ENCODE peak calls at places on chromosomes 11 and 22, in six cellular contexts. One of them, this sample, is unnamed.

GRCh38 chr11:57277845-57278720 is 41.0 kb upstream of the APLNR start:
- DNase-seq in vagina: no peak
- DNase-seq in right lobe of liver: peak
- DNase-seq in uterus: peak
- DNase-seq in tibial nerve: peak
- DNase-seq in lower leg skin: peak
- DNase-seq in this sample: peak

GRCh38 chr11:105719073-105719846 is 109.4 kb downstream of the GRIA4 start:
- DNase-seq in lower leg skin: no peak
- DNase-seq in tibial nerve: no peak
- DNase-seq in right lobe of liver: no peak
- DNase-seq in uterus: no peak
- DNase-seq in vagina: no peak
- DNase-seq in this sample: no peak

GRCh38 chr11:122240621-122241020 is 124.6 kb upstream of the BLID start:
- DNase-seq in right lobe of liver: no peak
- DNase-seq in tibial nerve: no peak
- DNase-seq in lower leg skin: no peak
- DNase-seq in vagina: no peak
- DNase-seq in uterus: no peak
- DNase-seq in this sample: no peak

GRCh38 chr11:32895471-32895870 is 2.9 kb downstream of the QSER1 start:
- DNase-seq in tibial nerve: no peak
- DNase-seq in lower leg skin: no peak
- DNase-seq in vagina: no peak
- DNase-seq in uterus: no peak
- DNase-seq in right lobe of liver: no peak
- DNase-seq in this sample: no peak

GRCh38 chr11:131425285-131425684 is 54.9 kb downstream of the NTM start:
- DNase-seq in uterus: no peak
- DNase-seq in lower leg skin: no peak
- DNase-seq in tibial nerve: no peak
- DNase-seq in vagina: no peak
- DNase-seq in right lobe of liver: no peak
- DNase-seq in this sample: no peak

GRCh38 chr11:32333335-32333991 is 101.9 kb downstream of the WT1 start:
- DNase-seq in lower leg skin: peak
- DNase-seq in tibial nerve: peak
- DNase-seq in uterus: peak
- DNase-seq in right lobe of liver: peak
- DNase-seq in vagina: no peak
- DNase-seq in this sample: peak

GRCh38 chr22:18987765-18988164 is 51.7 kb upstream of the PRODH start:
- DNase-seq in lower leg skin: no peak
- DNase-seq in right lobe of liver: no peak
- DNase-seq in tibial nerve: no peak
- DNase-seq in vagina: no peak
- DNase-seq in uterus: no peak
- DNase-seq in this sample: no peak

GRCh38 chr11:121041072-121041471 is 17.2 kb downstream of the TBCEL start:
- DNase-seq in vagina: no peak
- DNase-seq in uterus: no peak
- DNase-seq in right lobe of liver: no peak
- DNase-seq in lower leg skin: no peak
- DNase-seq in tibial nerve: no peak
- DNase-seq in this sample: no peak

GRCh38 chr22:41841085-41841712 is 8.3 kb downstream of the SREBF2 start:
- DNase-seq in lower leg skin: no peak
- DNase-seq in vagina: no peak
- DNase-seq in right lobe of liver: no peak
- DNase-seq in tibial nerve: peak
- DNase-seq in uterus: no peak
- DNase-seq in this sample: no peak

GRCh38 chr11:116439480-116439759 is 333.4 kb downstream of the BUD13 start:
- DNase-seq in tibial nerve: no peak
- DNase-seq in vagina: no peak
- DNase-seq in right lobe of liver: no peak
- DNase-seq in lower leg skin: no peak
- DNase-seq in uterus: no peak
- DNase-seq in this sample: no peak

GRCh38 chr11:10348650-10349280 is 43.9 kb downstream of the ADM start:
- DNase-seq in lower leg skin: no peak
- DNase-seq in vagina: no peak
- DNase-seq in uterus: no peak
- DNase-seq in right lobe of liver: no peak
- DNase-seq in tibial nerve: no peak
- DNase-seq in this sample: no peak

GRCh38 chr11:14012836-14013235 is 50.3 kb downstream of the SPON1 start:
- DNase-seq in uterus: no peak
- DNase-seq in tibial nerve: no peak
- DNase-seq in lower leg skin: no peak
- DNase-seq in vagina: no peak
- DNase-seq in right lobe of liver: no peak
- DNase-seq in this sample: no peak

GRCh38 chr11:78044706-78045105 is 19.0 kb upstream of the THRSP start:
- DNase-seq in uterus: no peak
- DNase-seq in lower leg skin: no peak
- DNase-seq in vagina: no peak
- DNase-seq in right lobe of liver: no peak
- DNase-seq in tibial nerve: no peak
- DNase-seq in this sample: no peak

GRCh38 chr22:47153854-47154542 is 391.5 kb downstream of the TBC1D22A start:
- DNase-seq in lower leg skin: no peak
- DNase-seq in right lobe of liver: no peak
- DNase-seq in vagina: no peak
- DNase-seq in tibial nerve: no peak
- DNase-seq in uterus: no peak
- DNase-seq in this sample: peak

GRCh38 chr11:65504671-65505433 is 6.0 kb downstream of the MALAT1 start:
- DNase-seq in lower leg skin: no peak
- DNase-seq in tibial nerve: no peak
- DNase-seq in right lobe of liver: peak
- DNase-seq in vagina: no peak
- DNase-seq in uterus: no peak
- DNase-seq in this sample: no peak

GRCh38 chr22:42929838-42930155 is 72.7 kb upstream of the ARFGAP3 start:
- DNase-seq in uterus: no peak
- DNase-seq in right lobe of liver: no peak
- DNase-seq in lower leg skin: no peak
- DNase-seq in vagina: no peak
- DNase-seq in tibial nerve: no peak
- DNase-seq in this sample: no peak

GRCh38 chr11:57251491-57252104 is 14.5 kb upstream of the APLNR start:
- DNase-seq in uterus: no peak
- DNase-seq in tibial nerve: peak
- DNase-seq in vagina: no peak
- DNase-seq in lower leg skin: no peak
- DNase-seq in right lobe of liver: no peak
- DNase-seq in this sample: no peak

GRCh38 chr11:8338138-8338537 is 74.5 kb upstream of the LMO1 start:
- DNase-seq in uterus: no peak
- DNase-seq in lower leg skin: no peak
- DNase-seq in tibial nerve: no peak
- DNase-seq in right lobe of liver: peak
- DNase-seq in vagina: no peak
- DNase-seq in this sample: no peak

GRCh38 chr11:116797816-116798215 is 6.1 kb upstream of the APOA5 start:
- DNase-seq in uterus: no peak
- DNase-seq in lower leg skin: no peak
- DNase-seq in vagina: no peak
- DNase-seq in tibial nerve: no peak
- DNase-seq in right lobe of liver: no peak
- DNase-seq in this sample: no peak

GRCh38 chr22:20015971-20016733 is 471 bp downstream of the ARVCF start:
- DNase-seq in lower leg skin: no peak
- DNase-seq in right lobe of liver: peak
- DNase-seq in vagina: no peak
- DNase-seq in tibial nerve: no peak
- DNase-seq in uterus: peak
- DNase-seq in this sample: peak

GRCh38 chr11:44811841-44812448 is 85.2 kb downstream of the TSPAN18 start:
- DNase-seq in lower leg skin: no peak
- DNase-seq in uterus: no peak
- DNase-seq in vagina: no peak
- DNase-seq in right lobe of liver: no peak
- DNase-seq in tibial nerve: no peak
- DNase-seq in this sample: no peak

GRCh38 chr11:68127791-68128681 is 6.8 kb upstream of the CHKA start:
- DNase-seq in vagina: no peak
- DNase-seq in right lobe of liver: peak
- DNase-seq in tibial nerve: no peak
- DNase-seq in lower leg skin: no peak
- DNase-seq in uterus: peak
- DNase-seq in this sample: peak

GRCh38 chr11:9206496-9206895 is 58.7 kb downstream of the DENND5A start:
- DNase-seq in uterus: no peak
- DNase-seq in vagina: no peak
- DNase-seq in right lobe of liver: no peak
- DNase-seq in lower leg skin: no peak
- DNase-seq in tibial nerve: no peak
- DNase-seq in this sample: no peak

GRCh38 chr11:6443269-6444003 is 2.6 kb upstream of the HPX start:
- DNase-seq in lower leg skin: peak
- DNase-seq in right lobe of liver: peak
- DNase-seq in uterus: peak
- DNase-seq in vagina: no peak
- DNase-seq in tibial nerve: peak
- DNase-seq in this sample: peak

GRCh38 chr11:17770048-17770652 is 35.6 kb downstream of the KCNC1 start:
- DNase-seq in right lobe of liver: peak
- DNase-seq in tibial nerve: no peak
- DNase-seq in lower leg skin: no peak
- DNase-seq in uterus: no peak
- DNase-seq in vagina: no peak
- DNase-seq in this sample: no peak

GRCh38 chr11:67266424-67267187 is at the start of gene GRK2:
- DNase-seq in vagina: no peak
- DNase-seq in tibial nerve: no peak
- DNase-seq in uterus: peak
- DNase-seq in right lobe of liver: peak
- DNase-seq in lower leg skin: no peak
- DNase-seq in this sample: peak

GRCh38 chr11:104095791-104096190 is 59.4 kb downstream of the DDI1 start:
- DNase-seq in right lobe of liver: no peak
- DNase-seq in lower leg skin: no peak
- DNase-seq in vagina: no peak
- DNase-seq in tibial nerve: no peak
- DNase-seq in uterus: no peak
- DNase-seq in this sample: no peak

GRCh38 chr11:7077101-7077500 is 11.7 kb upstream of the RBMXL2 start:
- DNase-seq in right lobe of liver: no peak
- DNase-seq in lower leg skin: no peak
- DNase-seq in tibial nerve: no peak
- DNase-seq in uterus: no peak
- DNase-seq in vagina: no peak
- DNase-seq in this sample: no peak

GRCh38 chr22:33542722-33543121 is 377.6 kb downstream of the LARGE1 start:
- DNase-seq in tibial nerve: no peak
- DNase-seq in uterus: no peak
- DNase-seq in lower leg skin: no peak
- DNase-seq in vagina: no peak
- DNase-seq in right lobe of liver: no peak
- DNase-seq in this sample: no peak

GRCh38 chr11:38448284-38448683 is 1850.2 kb upstream of the RAG2 start:
- DNase-seq in tibial nerve: no peak
- DNase-seq in vagina: no peak
- DNase-seq in lower leg skin: no peak
- DNase-seq in right lobe of liver: peak
- DNase-seq in uterus: no peak
- DNase-seq in this sample: peak

DNA sequence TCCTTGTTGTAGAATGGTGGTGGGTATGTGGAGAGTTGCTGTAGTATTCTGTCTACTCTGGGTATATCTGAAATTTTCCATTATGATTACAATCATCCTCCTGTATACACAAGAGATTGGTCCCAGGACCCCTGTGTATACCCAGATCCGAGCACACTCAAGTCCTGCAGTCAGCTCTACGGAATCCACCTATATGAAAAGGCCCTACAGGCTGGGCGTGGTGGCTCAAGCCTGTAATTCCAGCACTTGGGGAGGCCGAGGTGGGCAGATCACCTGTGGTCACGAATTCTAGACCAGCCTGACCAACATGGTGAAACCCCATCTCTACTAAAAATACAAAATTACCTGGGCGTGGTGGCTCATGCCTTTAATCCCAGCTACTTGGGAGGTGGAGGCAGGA is 17.2 kb downstream of the PARVA start:
- DNase-seq in uterus: no peak
- DNase-seq in tibial nerve: no peak
- DNase-seq in vagina: no peak
- DNase-seq in lower leg skin: no peak
- DNase-seq in right lobe of liver: no peak
- DNase-seq in this sample: no peak
- TF ChIP-seq POLR2A in uterus: no peak
- TF ChIP-seq POLR2A in tibial nerve: no peak
- TF ChIP-seq POLR2A in vagina: no peak
- TF ChIP-seq POLR2A in lower leg skin: no peak
- TF ChIP-seq POLR2A in right lobe of liver: no peak
- TF ChIP-seq POLR2A in this sample: no peak

GRCh38 chr22:31400023-31400397 is 606 bp downstream of the DRG1 start:
- DNase-seq in lower leg skin: no peak
- DNase-seq in right lobe of liver: no peak
- DNase-seq in uterus: no peak
- DNase-seq in tibial nerve: no peak
- DNase-seq in vagina: no peak
- DNase-seq in this sample: no peak

GRCh38 chr22:31393890-31394289 is 5.5 kb upstream of the DRG1 start:
- DNase-seq in tibial nerve: no peak
- DNase-seq in vagina: no peak
- DNase-seq in right lobe of liver: no peak
- DNase-seq in uterus: no peak
- DNase-seq in lower leg skin: no peak
- DNase-seq in this sample: no peak

GRCh38 chr22:31394326-31394725 is 5.1 kb upstream of the DRG1 start:
- DNase-seq in uterus: no peak
- DNase-seq in lower leg skin: no peak
- DNase-seq in tibial nerve: no peak
- DNase-seq in vagina: no peak
- DNase-seq in right lobe of liver: no peak
- DNase-seq in this sample: no peak

GRCh38 chr22:31399211-31400022 is at the start of gene DRG1:
- DNase-seq in vagina: peak
- DNase-seq in uterus: peak
- DNase-seq in lower leg skin: peak
- DNase-seq in right lobe of liver: peak
- DNase-seq in tibial nerve: peak
- DNase-seq in this sample: peak
- TF ChIP-seq POLR2A in vagina: no peak
- TF ChIP-seq POLR2A in uterus: peak
- TF ChIP-seq POLR2A in lower leg skin: no peak
- TF ChIP-seq POLR2A in right lobe of liver: peak
- TF ChIP-seq POLR2A in tibial nerve: peak
- TF ChIP-seq POLR2A in this sample: peak

GRCh38 chr11:64225608-64226506 is at the start of the genes NUDT22 and TRPT1:
- DNase-seq in lower leg skin: peak
- DNase-seq in vagina: no peak
- DNase-seq in right lobe of liver: peak
- DNase-seq in uterus: peak
- DNase-seq in tibial nerve: peak
- DNase-seq in this sample: peak
- TF ChIP-seq POLR2A in lower leg skin: no peak
- TF ChIP-seq POLR2A in vagina: no peak
- TF ChIP-seq POLR2A in right lobe of liver: peak
- TF ChIP-seq POLR2A in uterus: peak
- TF ChIP-seq POLR2A in tibial nerve: peak
- TF ChIP-seq POLR2A in this sample: peak

GRCh38 chr11:58573451-58574104 is 2.1 kb downstream of the LPXN start:
- DNase-seq in uterus: peak
- DNase-seq in tibial nerve: peak
- DNase-seq in lower leg skin: peak
- DNase-seq in vagina: no peak
- DNase-seq in right lobe of liver: no peak
- DNase-seq in this sample: no peak
- TF ChIP-seq POLR2A in uterus: no peak
- TF ChIP-seq POLR2A in tibial nerve: no peak
- TF ChIP-seq POLR2A in lower leg skin: no peak
- TF ChIP-seq POLR2A in vagina: no peak
- TF ChIP-seq POLR2A in right lobe of liver: no peak
- TF ChIP-seq POLR2A in this sample: no peak

This sample was measured in ovary.